ENCODE peak calls at places on chromosomes 4 and X, in eight cellular contexts. X is endothelial cell, C is psoas muscle, P is PC-9, Z is amniotic epithelial cell, D is ACHN, B is DMS153, V is fibroblast of lung. Q is an unnamed sample.
A peak's percentile ranks its signal among the peaks of the same experiment; 100 is the strongest.

GRCh38 chr4:99723555-99724450 is 66.2 kb upstream of the C4orf54 start:
- DNase-seq in X (no peak), C (peak; percentile 68), P (peak; percentile 88), Z (peak; percentile 78), D (peak; percentile 48), B (no peak), V (peak; percentile 85), Q (no peak)

GRCh38 chr4:153095448-153096204 is 108.6 kb upstream of the TRIM2 start:
- DNase-seq in X (no peak), C (no peak), P (no peak), Z (no peak), D (no peak), B (no peak), V (no peak), Q (no peak)

GRCh38 chrX:134636859-134637258 is 21.4 kb downstream of the PLAC1 start:
- DNase-seq in X (no peak), C (no peak), P (no peak), Z (peak; percentile 82), D (no peak), B (no peak), V (peak; percentile 59), Q (no peak)

GRCh38 chrX:18146954-18147353 is 73.7 kb downstream of the BEND2 start:
- DNase-seq in X (peak; percentile 22), C (no peak), P (no peak), Z (peak; percentile 1), D (peak; percentile 13), B (no peak), V (peak; percentile 5), Q (peak; percentile 54)

GRCh38 chr4:14152834-14153519 is 525.5 kb upstream of the BOD1L1 start:
- DNase-seq in X (no peak), C (no peak), P (no peak), Z (no peak), D (peak; percentile 11), B (no peak), V (no peak), Q (no peak)

GRCh38 chr4:5982156-5982973 is 35.9 kb downstream of the C4orf50 start:
- DNase-seq in X (no peak), C (no peak), P (no peak), Z (no peak), D (no peak), B (no peak), V (no peak), Q (no peak)

GRCh38 chrX:80306007-80306406 is 114.2 kb upstream of the TENT5D start:
- DNase-seq in X (no peak), C (no peak), P (no peak), Z (no peak), D (no peak), B (no peak), V (no peak), Q (no peak)

GRCh38 chr4:10456270-10457254 is 664 bp downstream of the ZNF518B start:
- DNase-seq in X (peak; percentile 53), C (peak; percentile 55), P (no peak), Z (peak; percentile 59), D (no peak), B (no peak), V (peak; percentile 70), Q (no peak)

GRCh38 chr4:2441393-2442174 is 22.8 kb downstream of the CFAP99 start:
- DNase-seq in X (peak; percentile 76), C (peak; percentile 50), P (peak; percentile 38), Z (peak; percentile 59), D (peak; percentile 72), B (no peak), V (peak; percentile 42), Q (peak; percentile 63)

GRCh38 chr4:2427383-2428334 is 8.9 kb downstream of the CFAP99 start:
- DNase-seq in X (no peak), C (no peak), P (no peak), Z (no peak), D (no peak), B (no peak), V (no peak), Q (no peak)

GRCh38 chrX:132718411-132718810 is 229.6 kb upstream of the MBNL3 start:
- DNase-seq in X (no peak), C (no peak), P (no peak), Z (no peak), D (no peak), B (peak; percentile 53), V (no peak), Q (no peak)

GRCh38 chr4:6408263-6408662 is 64.2 kb downstream of the PPP2R2C start:
- DNase-seq in X (no peak), C (no peak), P (no peak), Z (no peak), D (peak; percentile 3), B (no peak), V (no peak), Q (peak; percentile 28)

GRCh38 chr4:90444904-90445303 is 317.7 kb downstream of the CCSER1 start:
- DNase-seq in X (no peak), C (no peak), P (no peak), Z (peak; percentile 8), D (no peak), B (no peak), V (no peak), Q (no peak)

GRCh38 chr4:64781737-64782326 is 372.6 kb upstream of the TECRL start:
- DNase-seq in X (no peak), C (no peak), P (no peak), Z (peak; percentile 26), D (peak; percentile 30), B (no peak), V (peak; percentile 40), Q (peak; percentile 9)

GRCh38 chr4:74628808-74629616 is 165.3 kb downstream of the BTC start:
- DNase-seq in X (no peak), C (no peak), P (no peak), Z (no peak), D (no peak), B (no peak), V (no peak), Q (no peak)

GRCh38 chr4:128323401-128323800 is 35.8 kb upstream of the PGRMC2 start:
- DNase-seq in X (no peak), C (no peak), P (peak; percentile 72), Z (no peak), D (no peak), B (no peak), V (no peak), Q (no peak)

GRCh38 chr4:107755841-107756356 is 35.9 kb upstream of the PAPSS1 start:
- DNase-seq in X (no peak), C (no peak), P (no peak), Z (peak; percentile 88), D (no peak), B (no peak), V (peak; percentile 39), Q (peak; percentile 44)

GRCh38 chr4:148822572-148823418 is 380.6 kb upstream of the NR3C2 start:
- DNase-seq in X (no peak), C (no peak), P (no peak), Z (no peak), D (no peak), B (no peak), V (no peak), Q (no peak)

GRCh38 chr4:99091174-99091573 is 2.6 kb upstream of the ADH5 start:
- DNase-seq in X (no peak), C (no peak), P (no peak), Z (no peak), D (no peak), B (no peak), V (no peak), Q (no peak)

GRCh38 chr4:186584912-186585311 is 29.5 kb upstream of the MTNR1A start:
- DNase-seq in X (no peak), C (no peak), P (no peak), Z (peak; percentile 78), D (no peak), B (no peak), V (no peak), Q (no peak)

GRCh38 chrX:103562801-103563200 is 22.5 kb upstream of the TCEAL4 start:
- DNase-seq in X (no peak), C (no peak), P (no peak), Z (no peak), D (no peak), B (no peak), V (no peak), Q (no peak)

GRCh38 chr4:177251237-177251636 is 58.4 kb upstream of the NEIL3 start:
- DNase-seq in X (no peak), C (no peak), P (no peak), Z (no peak), D (no peak), B (no peak), V (no peak), Q (no peak)

GRCh38 chr4:95572304-95572991 is 23.7 kb upstream of the UNC5C start:
- DNase-seq in X (peak; percentile 70), C (peak; percentile 38), P (peak; percentile 54), Z (peak; percentile 21), D (no peak), B (no peak), V (peak; percentile 5), Q (peak; percentile 24)

GRCh38 chr4:40628888-40629287 is 776 bp downstream of the RBM47 start:
- DNase-seq in X (no peak), C (no peak), P (peak; percentile 41), Z (no peak), D (peak; percentile 19), B (no peak), V (no peak), Q (no peak)

GRCh38 chr4:128718793-128719192 is 90.7 kb upstream of the JADE1 start:
- DNase-seq in X (no peak), C (no peak), P (no peak), Z (no peak), D (no peak), B (no peak), V (peak; percentile 90), Q (no peak)

GRCh38 chr4:108700358-108700757 is 50.0 kb downstream of the OSTC start:
- DNase-seq in X (no peak), C (no peak), P (no peak), Z (peak; percentile 76), D (no peak), B (no peak), V (peak; percentile 88), Q (no peak)

GRCh38 chr4:185352741-185353140 is 43.0 kb downstream of the LRP2BP start:
- DNase-seq in X (no peak), C (no peak), P (no peak), Z (no peak), D (no peak), B (no peak), V (no peak), Q (no peak)

GRCh38 chrX:149979126-149979644 is 40.9 kb upstream of the EOLA2 start:
- DNase-seq in X (no peak), C (no peak), P (no peak), Z (no peak), D (no peak), B (no peak), V (no peak), Q (no peak)

GRCh38 chr4:124445071-124445470 is 267.5 kb downstream of the ANKRD50 start:
- DNase-seq in X (no peak), C (no peak), P (no peak), Z (no peak), D (no peak), B (no peak), V (no peak), Q (no peak)

GRCh38 chrX:85627363-85627762 is 247.9 kb upstream of the POF1B start:
- DNase-seq in X (no peak), C (no peak), P (no peak), Z (no peak), D (peak; percentile 2), B (no peak), V (no peak), Q (no peak)

GRCh38 chr4:158841540-158841939 is 72.7 kb downstream of the FNIP2 start:
- DNase-seq in X (no peak), C (no peak), P (no peak), Z (peak; percentile 71), D (no peak), B (no peak), V (no peak), Q (no peak)

GRCh38 chr4:189146994-189147929 is 793.4 kb upstream of the FRG1 start:
- DNase-seq in X (no peak), C (no peak), P (no peak), Z (no peak), D (no peak), B (no peak), V (no peak), Q (no peak)

GRCh38 chr4:82519072-82519471 is 42.7 kb downstream of the TMEM150C start:
- DNase-seq in X (no peak), C (no peak), P (peak; percentile 49), Z (no peak), D (no peak), B (no peak), V (peak; percentile 80), Q (no peak)

GRCh38 chr4:108825737-108826136 is 62.9 kb upstream of the ETNPPL start:
- DNase-seq in X (no peak), C (no peak), P (no peak), Z (no peak), D (no peak), B (no peak), V (no peak), Q (no peak)